ENCODE peak calls at places on chromosomes 2 and 18, in five cellular contexts. G, H, R, L and A are unnamed samples.

GRCh38 chr2:69493268-69493667 is 56.0 kb upstream of the NFU1 start:
- DNase-seq in G (no peak), H (no peak), R (no peak), L (peak; percentile 47), A (no peak)

GRCh38 chr2:240139011-240139441 is 1.4 kb downstream of the OTOS start:
- DNase-seq in G (no peak), H (no peak), R (no peak), L (no peak), A (no peak)

GRCh38 chr18:34595673-34596072 is 114.4 kb upstream of the DTNA start:
- DNase-seq in G (peak; percentile 39), H (no peak), R (peak; percentile 34), L (no peak), A (no peak)

GRCh38 chr2:59585657-59586056 is 967.8 kb downstream of the BCL11A start:
- DNase-seq in G (no peak), H (no peak), R (no peak), L (peak; percentile 8), A (no peak)

GRCh38 chr2:190860985-190861721 is 19.5 kb upstream of the GLS start:
- DNase-seq in G (peak; percentile 89), H (no peak), R (peak; percentile 36), L (no peak), A (no peak)

GRCh38 chr2:235542728-235543125 is 48.9 kb downstream of the AGAP1 start:
- DNase-seq in G (no peak), H (no peak), R (peak; percentile 62), L (peak; percentile 77), A (no peak)

GRCh38 chr18:79378416-79379250 is 17.1 kb upstream of the NFATC1 start:
- DNase-seq in G (peak; percentile 71), H (peak; percentile 83), R (peak; percentile 92), L (peak; percentile 85), A (peak; percentile 95)

GRCh38 chr2:46010925-46011490 is 286.2 kb upstream of the EPAS1 start:
- DNase-seq in G (peak; percentile 64), H (no peak), R (no peak), L (no peak), A (no peak)

GRCh38 chr2:161273038-161273760 is 35.0 kb upstream of the PSMD14 start:
- DNase-seq in G (peak; percentile 76), H (peak; percentile 25), R (no peak), L (peak; percentile 74), A (peak; percentile 31)

GRCh38 chr2:160007111-160007510 is 55.3 kb downstream of the PLA2R1 start:
- DNase-seq in G (no peak), H (no peak), R (peak; percentile 15), L (no peak), A (no peak)

GRCh38 chr2:240369725-240370585 is 65.5 kb upstream of the GPC1 start:
- DNase-seq in G (peak; percentile 89), H (no peak), R (no peak), L (peak; percentile 17), A (peak; percentile 49)

GRCh38 chr18:57150828-57151227 is 3.9 kb downstream of the BOD1L2 start:
- DNase-seq in G (no peak), H (no peak), R (peak; percentile 57), L (no peak), A (no peak)

DNA sequence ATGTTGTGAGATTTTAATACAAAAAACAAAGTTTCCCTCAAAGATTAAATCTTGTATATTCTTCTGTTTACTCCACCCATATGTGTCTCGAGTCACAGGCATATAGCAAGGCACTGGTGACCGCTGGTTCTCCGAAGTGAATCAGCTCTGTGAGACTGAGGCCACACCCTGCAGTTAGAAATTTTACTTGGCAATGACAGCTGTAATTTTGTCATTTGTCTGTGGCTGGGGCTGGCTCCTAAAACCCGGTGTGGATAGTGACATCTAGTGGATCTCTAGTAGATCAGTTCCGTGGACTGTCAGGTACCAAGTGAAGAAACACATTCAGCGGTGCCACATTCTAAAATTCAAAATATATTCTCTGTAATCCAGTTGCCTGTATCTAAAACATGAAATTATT is 278.0 kb downstream of the NEDD4L start:
- DNase-seq in G (peak; percentile 74), H (peak; percentile 33), R (no peak), L (peak; percentile 73), A (no peak)
- TF ChIP-seq CTCF in G (peak; percentile 63), H (no peak), R (no peak), L (peak; percentile 28), A (peak; percentile 73)

GRCh38 chr18:68662779-68663178 is 52.1 kb downstream of the TMX3 start:
- DNase-seq in G (peak; percentile 41), H (no peak), R (no peak), L (no peak), A (no peak)
- TF ChIP-seq CTCF in G (peak; percentile 9), H (no peak), R (no peak), L (no peak), A (peak; percentile 12)

DNA sequence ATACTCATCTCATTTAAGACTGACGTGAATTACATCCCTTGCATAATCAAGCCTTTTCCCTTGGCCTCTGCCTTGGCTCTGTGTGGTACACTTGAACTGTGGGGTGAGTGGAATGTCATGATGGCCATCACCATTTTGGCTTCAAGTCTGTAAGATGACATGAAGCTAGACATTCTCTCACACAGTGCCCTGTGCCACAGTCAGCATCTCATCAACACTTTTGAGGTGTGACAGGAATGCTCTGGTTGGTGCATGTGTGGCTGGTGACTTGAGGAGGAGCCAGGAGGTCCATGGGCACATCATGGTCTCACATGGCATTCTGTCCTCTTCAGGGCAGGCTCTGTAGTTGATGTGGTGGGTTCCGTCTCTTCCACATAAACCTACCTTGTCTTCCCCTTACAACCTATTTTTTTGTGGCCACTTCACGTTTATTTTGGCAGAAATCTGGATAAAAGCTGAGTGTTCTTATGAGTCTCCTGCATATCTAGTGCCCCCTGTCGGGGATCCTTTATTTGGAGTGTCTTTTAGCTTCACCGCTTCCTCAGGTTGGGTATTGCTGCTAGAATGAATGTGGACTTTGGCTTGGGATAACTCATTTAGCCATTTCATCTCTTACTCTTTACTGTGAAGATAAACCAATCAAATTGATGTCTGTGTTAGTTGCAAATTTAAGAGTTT is 28.1 kb downstream of the MAP4K4 start:
- DNase-seq in G (no peak), H (no peak), R (peak; percentile 36), L (peak; percentile 38), A (no peak)
- TF ChIP-seq CTCF in G (peak; percentile 34), H (no peak), R (peak; percentile 24), L (no peak), A (peak; percentile 31)

GRCh38 chr2:39696838-39697237 is 31.1 kb downstream of the TMEM178A start:
- DNase-seq in G (peak; percentile 85), H (no peak), R (no peak), L (no peak), A (no peak)
- TF ChIP-seq CTCF in G (peak; percentile 32), H (no peak), R (no peak), L (no peak), A (peak; percentile 55)

DNA sequence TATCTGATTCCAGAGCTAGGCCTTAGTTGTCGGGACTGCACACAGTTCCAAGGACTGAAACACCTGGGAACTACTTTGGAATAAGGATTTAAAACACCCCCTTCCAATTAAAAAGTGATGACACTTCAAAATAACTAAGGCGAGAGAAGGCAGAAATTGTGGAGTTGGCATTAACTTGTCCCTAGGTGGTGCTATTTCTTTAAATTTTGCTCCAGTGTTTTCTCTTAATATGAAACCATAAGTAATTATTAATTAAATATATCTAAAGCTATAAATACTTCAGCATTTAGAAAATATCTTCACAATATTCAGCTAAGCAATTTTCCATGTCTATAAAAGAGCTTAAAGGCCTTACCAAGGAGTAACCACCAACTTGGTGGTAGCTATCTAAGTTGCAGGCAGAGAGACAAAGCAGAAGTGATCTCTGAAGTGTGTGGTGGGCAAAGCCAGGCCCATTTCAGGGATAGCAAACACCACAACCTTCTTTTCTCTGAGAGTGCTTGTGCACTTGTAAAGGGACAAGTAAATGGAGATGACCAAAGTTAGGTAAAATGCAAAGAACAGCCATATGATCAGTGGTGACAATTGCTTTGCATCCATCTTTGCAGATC is 186.8 kb upstream of the PGAP1 start:
- DNase-seq in G (peak; percentile 45), H (peak; percentile 28), R (no peak), L (no peak), A (no peak)
- TF ChIP-seq CTCF in G (peak; percentile 53), H (peak; percentile 27), R (peak; percentile 62), L (peak; percentile 36), A (peak; percentile 79)

DNA sequence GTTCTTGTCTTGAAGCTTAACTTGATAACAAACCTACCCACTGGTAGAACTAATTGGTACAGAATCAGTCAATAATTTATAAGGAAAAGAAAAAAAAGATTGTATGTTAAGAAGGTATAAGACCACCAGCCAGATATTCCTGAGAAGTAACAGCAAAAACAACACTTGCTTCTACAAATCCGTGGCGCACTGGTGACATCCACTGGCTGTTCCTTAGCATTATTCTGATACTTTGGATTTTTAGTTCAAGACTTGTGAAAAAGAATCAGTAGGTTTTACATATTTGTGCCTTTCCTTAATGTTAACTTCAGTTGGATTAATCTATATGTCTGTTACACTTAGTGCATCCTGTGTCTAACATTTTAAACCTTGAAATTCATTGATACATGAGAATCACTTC is 141.8 kb downstream of the GRB14 start:
- DNase-seq in G (peak; percentile 60), H (no peak), R (peak; percentile 57), L (peak; percentile 7), A (peak; percentile 30)
- TF ChIP-seq CTCF in G (peak; percentile 54), H (no peak), R (peak; percentile 16), L (no peak), A (peak; percentile 78)

GRCh38 chr2:172865422-172865821 is 129.8 kb downstream of the RAPGEF4 start:
- DNase-seq in G (no peak), H (no peak), R (no peak), L (peak; percentile 12), A (no peak)
- TF ChIP-seq CTCF in G (peak; percentile 34), H (no peak), R (no peak), L (no peak), A (no peak)

GRCh38 chr2:114659895-114660294 is 217.5 kb downstream of the DPP10 start:
- DNase-seq in G (no peak), H (no peak), R (no peak), L (no peak), A (no peak)

GRCh38 chr2:114661926-114662670 is 219.7 kb downstream of the DPP10 start:
- DNase-seq in G (no peak), H (no peak), R (peak; percentile 41), L (peak; percentile 2), A (peak; percentile 2)
- TF ChIP-seq CTCF in G (no peak), H (no peak), R (no peak), L (no peak), A (no peak)

GRCh38 chr2:200300065-200300464 is 6.4 kb upstream of the SPATS2L start:
- DNase-seq in G (no peak), H (no peak), R (no peak), L (no peak), A (no peak)

GRCh38 chr2:200301953-200302628 is 4.4 kb upstream of the SPATS2L start:
- DNase-seq in G (no peak), H (no peak), R (no peak), L (no peak), A (no peak)

GRCh38 chr2:200302940-200303727 is 3.4 kb upstream of the SPATS2L start:
- DNase-seq in G (peak; percentile 63), H (no peak), R (no peak), L (no peak), A (no peak)

GRCh38 chr2:200298816-200299215 is 7.7 kb upstream of the SPATS2L start:
- DNase-seq in G (no peak), H (no peak), R (no peak), L (no peak), A (no peak)

GRCh38 chr2:200300650-200301314 is 5.7 kb upstream of the SPATS2L start:
- DNase-seq in G (peak; percentile 74), H (no peak), R (no peak), L (no peak), A (no peak)
- TF ChIP-seq CTCF in G (no peak), H (no peak), R (no peak), L (no peak), A (no peak)

GRCh38 chr2:120520929-120521912 is 175.3 kb downstream of the INHBB start:
- DNase-seq in G (peak; percentile 15), H (peak; percentile 25), R (peak; percentile 84), L (peak; percentile 64), A (peak; percentile 61)
- TF ChIP-seq CTCF in G (peak; percentile 90), H (peak; percentile 87), R (peak; percentile 95), L (peak; percentile 69), A (peak; percentile 77)